ENCODE peak calls at places on chromosomes 3 and 15, in nine cellular contexts. One of them, this sample, is unnamed.
A peak's percentile ranks its signal among the peaks of the same experiment; 100 is the strongest.

GRCh38 chr15:82850242-82850591 is 40.8 kb downstream of the WHAMM start:
- DNase-seq in neural progenitor cell: peak; percentile 28
- DNase-seq in H7: no peak
- DNase-seq in heart left ventricle: no peak
- DNase-seq in EL: peak; percentile 38
- DNase-seq in activated CD4-positive, alpha-beta T cell treated with anti-CD3 and anti-CD28 coated beads, Interleukin-2, amount 10 ng/mL, durations not matched to agents 7 days and 5 days: no peak
- DNase-seq in body of pancreas: peak; percentile 49
- DNase-seq in CD4-positive, alpha-beta T cell: no peak
- DNase-seq in cardiac fibroblast: no peak
- DNase-seq in this sample: peak; percentile 50

GRCh38 chr3:114420072-114420471 is 126.2 kb downstream of the TIGIT start:
- DNase-seq in neural progenitor cell: peak; percentile 16
- DNase-seq in H7: peak; percentile 4
- DNase-seq in heart left ventricle: no peak
- DNase-seq in EL: no peak
- DNase-seq in activated CD4-positive, alpha-beta T cell treated with anti-CD3 and anti-CD28 coated beads, Interleukin-2, amount 10 ng/mL, durations not matched to agents 7 days and 5 days: no peak
- DNase-seq in body of pancreas: no peak
- DNase-seq in CD4-positive, alpha-beta T cell: no peak
- DNase-seq in cardiac fibroblast: no peak
- DNase-seq in this sample: no peak

GRCh38 chr3:22269827-22270226 is 518.8 kb upstream of the ZNF385D start:
- DNase-seq in neural progenitor cell: no peak
- DNase-seq in H7: no peak
- DNase-seq in heart left ventricle: peak; percentile 17
- DNase-seq in EL: peak; percentile 19
- DNase-seq in activated CD4-positive, alpha-beta T cell treated with anti-CD3 and anti-CD28 coated beads, Interleukin-2, amount 10 ng/mL, durations not matched to agents 7 days and 5 days: no peak
- DNase-seq in body of pancreas: peak; percentile 20
- DNase-seq in CD4-positive, alpha-beta T cell: no peak
- DNase-seq in cardiac fibroblast: peak; percentile 83
- DNase-seq in this sample: no peak

GRCh38 chr3:49461443-49462171 is 8.5 kb upstream of the DAG1 start:
- DNase-seq in neural progenitor cell: peak; percentile 65
- DNase-seq in H7: peak; percentile 72
- DNase-seq in heart left ventricle: no peak
- DNase-seq in EL: peak; percentile 37
- DNase-seq in activated CD4-positive, alpha-beta T cell treated with anti-CD3 and anti-CD28 coated beads, Interleukin-2, amount 10 ng/mL, durations not matched to agents 7 days and 5 days: no peak
- DNase-seq in body of pancreas: peak; percentile 37
- DNase-seq in CD4-positive, alpha-beta T cell: no peak
- DNase-seq in cardiac fibroblast: peak; percentile 45
- DNase-seq in this sample: no peak

GRCh38 chr3:61768284-61769012 is 207.1 kb downstream of the PTPRG start:
- DNase-seq in neural progenitor cell: no peak
- DNase-seq in H7: no peak
- DNase-seq in heart left ventricle: no peak
- DNase-seq in EL: no peak
- DNase-seq in activated CD4-positive, alpha-beta T cell treated with anti-CD3 and anti-CD28 coated beads, Interleukin-2, amount 10 ng/mL, durations not matched to agents 7 days and 5 days: no peak
- DNase-seq in body of pancreas: no peak
- DNase-seq in CD4-positive, alpha-beta T cell: no peak
- DNase-seq in cardiac fibroblast: no peak
- DNase-seq in this sample: no peak

GRCh38 chr3:59839283-59839682 is 789.5 kb upstream of the CFAP20DC start:
- DNase-seq in neural progenitor cell: no peak
- DNase-seq in H7: no peak
- DNase-seq in heart left ventricle: no peak
- DNase-seq in EL: peak; percentile 23
- DNase-seq in activated CD4-positive, alpha-beta T cell treated with anti-CD3 and anti-CD28 coated beads, Interleukin-2, amount 10 ng/mL, durations not matched to agents 7 days and 5 days: no peak
- DNase-seq in body of pancreas: no peak
- DNase-seq in CD4-positive, alpha-beta T cell: no peak
- DNase-seq in cardiac fibroblast: peak; percentile 57
- DNase-seq in this sample: no peak

GRCh38 chr3:50275996-50276761 is 2.7 kb upstream of the LSMEM2 start:
- DNase-seq in neural progenitor cell: peak; percentile 49
- DNase-seq in H7: peak; percentile 87
- DNase-seq in heart left ventricle: no peak
- DNase-seq in EL: no peak
- DNase-seq in activated CD4-positive, alpha-beta T cell treated with anti-CD3 and anti-CD28 coated beads, Interleukin-2, amount 10 ng/mL, durations not matched to agents 7 days and 5 days: peak; percentile 51
- DNase-seq in body of pancreas: no peak
- DNase-seq in CD4-positive, alpha-beta T cell: no peak
- DNase-seq in cardiac fibroblast: no peak
- DNase-seq in this sample: no peak

GRCh38 chr15:63856711-63857458 is 23.1 kb upstream of the HERC1 start:
- DNase-seq in neural progenitor cell: no peak
- DNase-seq in H7: no peak
- DNase-seq in heart left ventricle: no peak
- DNase-seq in EL: peak; percentile 79
- DNase-seq in activated CD4-positive, alpha-beta T cell treated with anti-CD3 and anti-CD28 coated beads, Interleukin-2, amount 10 ng/mL, durations not matched to agents 7 days and 5 days: no peak
- DNase-seq in body of pancreas: no peak
- DNase-seq in CD4-positive, alpha-beta T cell: no peak
- DNase-seq in cardiac fibroblast: peak; percentile 63
- DNase-seq in this sample: no peak

GRCh38 chr3:62592408-62592807 is 219.1 kb upstream of the FEZF2 start:
- DNase-seq in neural progenitor cell: no peak
- DNase-seq in H7: no peak
- DNase-seq in heart left ventricle: no peak
- DNase-seq in EL: no peak
- DNase-seq in activated CD4-positive, alpha-beta T cell treated with anti-CD3 and anti-CD28 coated beads, Interleukin-2, amount 10 ng/mL, durations not matched to agents 7 days and 5 days: no peak
- DNase-seq in body of pancreas: no peak
- DNase-seq in CD4-positive, alpha-beta T cell: no peak
- DNase-seq in cardiac fibroblast: no peak
- DNase-seq in this sample: no peak

GRCh38 chr3:136802481-136802996 is 16.4 kb upstream of the SLC35G2 start:
- DNase-seq in neural progenitor cell: no peak
- DNase-seq in H7: no peak
- DNase-seq in heart left ventricle: no peak
- DNase-seq in EL: no peak
- DNase-seq in activated CD4-positive, alpha-beta T cell treated with anti-CD3 and anti-CD28 coated beads, Interleukin-2, amount 10 ng/mL, durations not matched to agents 7 days and 5 days: no peak
- DNase-seq in body of pancreas: no peak
- DNase-seq in CD4-positive, alpha-beta T cell: no peak
- DNase-seq in cardiac fibroblast: peak; percentile 47
- DNase-seq in this sample: no peak

GRCh38 chr15:65519781-65520299 is 2.4 kb upstream of the DPP8 start:
- DNase-seq in neural progenitor cell: no peak
- DNase-seq in H7: no peak
- DNase-seq in heart left ventricle: no peak
- DNase-seq in EL: no peak
- DNase-seq in activated CD4-positive, alpha-beta T cell treated with anti-CD3 and anti-CD28 coated beads, Interleukin-2, amount 10 ng/mL, durations not matched to agents 7 days and 5 days: no peak
- DNase-seq in body of pancreas: no peak
- DNase-seq in CD4-positive, alpha-beta T cell: no peak
- DNase-seq in cardiac fibroblast: no peak
- DNase-seq in this sample: no peak

GRCh38 chr3:88150771-88151170 is 1.0 kb downstream of the C3orf38 start:
- DNase-seq in neural progenitor cell: no peak
- DNase-seq in H7: no peak
- DNase-seq in heart left ventricle: no peak
- DNase-seq in EL: no peak
- DNase-seq in activated CD4-positive, alpha-beta T cell treated with anti-CD3 and anti-CD28 coated beads, Interleukin-2, amount 10 ng/mL, durations not matched to agents 7 days and 5 days: no peak
- DNase-seq in body of pancreas: no peak
- DNase-seq in CD4-positive, alpha-beta T cell: no peak
- DNase-seq in cardiac fibroblast: no peak
- DNase-seq in this sample: no peak

GRCh38 chr3:158768361-158768787 is 33.5 kb upstream of the MFSD1 start:
- DNase-seq in neural progenitor cell: peak; percentile 74
- DNase-seq in H7: peak; percentile 47
- DNase-seq in heart left ventricle: peak; percentile 73
- DNase-seq in EL: peak; percentile 55
- DNase-seq in activated CD4-positive, alpha-beta T cell treated with anti-CD3 and anti-CD28 coated beads, Interleukin-2, amount 10 ng/mL, durations not matched to agents 7 days and 5 days: no peak
- DNase-seq in body of pancreas: peak; percentile 42
- DNase-seq in CD4-positive, alpha-beta T cell: no peak
- DNase-seq in cardiac fibroblast: peak; percentile 64
- DNase-seq in this sample: peak; percentile 79

GRCh38 chr3:172585954-172586353 is 62.7 kb upstream of the TNFSF10 start:
- DNase-seq in neural progenitor cell: no peak
- DNase-seq in H7: no peak
- DNase-seq in heart left ventricle: no peak
- DNase-seq in EL: no peak
- DNase-seq in activated CD4-positive, alpha-beta T cell treated with anti-CD3 and anti-CD28 coated beads, Interleukin-2, amount 10 ng/mL, durations not matched to agents 7 days and 5 days: no peak
- DNase-seq in body of pancreas: no peak
- DNase-seq in CD4-positive, alpha-beta T cell: no peak
- DNase-seq in cardiac fibroblast: no peak
- DNase-seq in this sample: no peak

GRCh38 chr3:100852882-100853281 is 140.3 kb downstream of the ABI3BP start:
- DNase-seq in neural progenitor cell: no peak
- DNase-seq in H7: no peak
- DNase-seq in heart left ventricle: no peak
- DNase-seq in EL: no peak
- DNase-seq in activated CD4-positive, alpha-beta T cell treated with anti-CD3 and anti-CD28 coated beads, Interleukin-2, amount 10 ng/mL, durations not matched to agents 7 days and 5 days: no peak
- DNase-seq in body of pancreas: no peak
- DNase-seq in CD4-positive, alpha-beta T cell: no peak
- DNase-seq in cardiac fibroblast: no peak
- DNase-seq in this sample: no peak

GRCh38 chr3:102400766-102401165 is 34.0 kb upstream of the ZPLD1 start:
- DNase-seq in neural progenitor cell: no peak
- DNase-seq in H7: no peak
- DNase-seq in heart left ventricle: no peak
- DNase-seq in EL: peak; percentile 16
- DNase-seq in activated CD4-positive, alpha-beta T cell treated with anti-CD3 and anti-CD28 coated beads, Interleukin-2, amount 10 ng/mL, durations not matched to agents 7 days and 5 days: no peak
- DNase-seq in body of pancreas: no peak
- DNase-seq in CD4-positive, alpha-beta T cell: no peak
- DNase-seq in cardiac fibroblast: peak; percentile 1
- DNase-seq in this sample: no peak

GRCh38 chr3:197306374-197307086 is 8.1 kb upstream of the DLG1 start:
- DNase-seq in neural progenitor cell: no peak
- DNase-seq in H7: no peak
- DNase-seq in heart left ventricle: no peak
- DNase-seq in EL: peak; percentile 92
- DNase-seq in activated CD4-positive, alpha-beta T cell treated with anti-CD3 and anti-CD28 coated beads, Interleukin-2, amount 10 ng/mL, durations not matched to agents 7 days and 5 days: no peak
- DNase-seq in body of pancreas: no peak
- DNase-seq in CD4-positive, alpha-beta T cell: no peak
- DNase-seq in cardiac fibroblast: peak; percentile 82
- DNase-seq in this sample: no peak

GRCh38 chr3:155356594-155357370 is 63.3 kb upstream of the STRIT1 start:
- DNase-seq in neural progenitor cell: peak; percentile 54
- DNase-seq in H7: peak; percentile 3
- DNase-seq in heart left ventricle: peak; percentile 33
- DNase-seq in EL: no peak
- DNase-seq in activated CD4-positive, alpha-beta T cell treated with anti-CD3 and anti-CD28 coated beads, Interleukin-2, amount 10 ng/mL, durations not matched to agents 7 days and 5 days: no peak
- DNase-seq in body of pancreas: no peak
- DNase-seq in CD4-positive, alpha-beta T cell: no peak
- DNase-seq in cardiac fibroblast: no peak
- DNase-seq in this sample: no peak

GRCh38 chr3:194250104-194251002 is 100.8 kb downstream of the CPN2 start:
- DNase-seq in neural progenitor cell: no peak
- DNase-seq in H7: peak; percentile 20
- DNase-seq in heart left ventricle: peak; percentile 93
- DNase-seq in EL: no peak
- DNase-seq in activated CD4-positive, alpha-beta T cell treated with anti-CD3 and anti-CD28 coated beads, Interleukin-2, amount 10 ng/mL, durations not matched to agents 7 days and 5 days: no peak
- DNase-seq in body of pancreas: no peak
- DNase-seq in CD4-positive, alpha-beta T cell: no peak
- DNase-seq in cardiac fibroblast: peak; percentile 85
- DNase-seq in this sample: no peak

GRCh38 chr3:172154768-172155649 is 115.6 kb downstream of the FNDC3B start:
- DNase-seq in neural progenitor cell: no peak
- DNase-seq in H7: no peak
- DNase-seq in heart left ventricle: no peak
- DNase-seq in EL: no peak
- DNase-seq in activated CD4-positive, alpha-beta T cell treated with anti-CD3 and anti-CD28 coated beads, Interleukin-2, amount 10 ng/mL, durations not matched to agents 7 days and 5 days: no peak
- DNase-seq in body of pancreas: no peak
- DNase-seq in CD4-positive, alpha-beta T cell: no peak
- DNase-seq in cardiac fibroblast: no peak
- DNase-seq in this sample: no peak

GRCh38 chr3:25468866-25469319 is 40.8 kb downstream of the RARB start:
- DNase-seq in neural progenitor cell: peak; percentile 32
- DNase-seq in H7: no peak
- DNase-seq in heart left ventricle: peak; percentile 81
- DNase-seq in EL: no peak
- DNase-seq in activated CD4-positive, alpha-beta T cell treated with anti-CD3 and anti-CD28 coated beads, Interleukin-2, amount 10 ng/mL, durations not matched to agents 7 days and 5 days: no peak
- DNase-seq in body of pancreas: peak; percentile 25
- DNase-seq in CD4-positive, alpha-beta T cell: no peak
- DNase-seq in cardiac fibroblast: peak; percentile 82
- DNase-seq in this sample: peak; percentile 83

This sample was measured in right atrium auricular region.